ENCODE peak calls at places on chromosomes 4 and X, in seven cellular contexts. One of them, this sample, is unnamed.
A peak's percentile ranks its signal among the peaks of the same experiment; 100 is the strongest.

GRCh38 chrX:149275836-149276235 is 229.3 kb downstream of the IDS start:
- DNase-seq in T-helper 2 cell: no peak
- DNase-seq in activated naive CD4-positive, alpha-beta T cell treated with anti-CD3 and anti-CD28 coated beads, Interleukin-2, amount 50 U/mL, for 16 hours: no peak
- DNase-seq in stimulated activated CD4-positive, alpha-beta T cell treated with anti-CD3 and anti-CD28 coated beads, Interleukin-1b, Interleukin-23, amount 100 ng/mL, for 4 hours: no peak
- DNase-seq in mucosa of gallbladder: no peak
- DNase-seq in left ventricle myocardium superior: no peak
- DNase-seq in activated T-cell treated with anti-CD3 and anti-CD28 coated beads, Interleukin-2, amount 50 U/mL, for 72 hours: no peak
- DNase-seq in this sample: no peak

GRCh38 chr4:174120446-174121142 is 162.9 kb downstream of the FBXO8 start:
- DNase-seq in stimulated activated CD4-positive, alpha-beta T cell treated with anti-CD3 and anti-CD28 coated beads, Interleukin-1b, Interleukin-23, amount 100 ng/mL, for 4 hours: no peak
- DNase-seq in activated naive CD4-positive, alpha-beta T cell treated with anti-CD3 and anti-CD28 coated beads, Interleukin-2, amount 50 U/mL, for 16 hours: no peak
- DNase-seq in T-helper 2 cell: no peak
- DNase-seq in mucosa of gallbladder: peak; percentile 52
- DNase-seq in activated T-cell treated with anti-CD3 and anti-CD28 coated beads, Interleukin-2, amount 50 U/mL, for 72 hours: peak; percentile 12
- DNase-seq in left ventricle myocardium superior: peak; percentile 78
- DNase-seq in this sample: peak; percentile 7

GRCh38 chr4:110087116-110087708 is 111.2 kb downstream of the ELOVL6 start:
- DNase-seq in left ventricle myocardium superior: no peak
- DNase-seq in T-helper 2 cell: no peak
- DNase-seq in activated T-cell treated with anti-CD3 and anti-CD28 coated beads, Interleukin-2, amount 50 U/mL, for 72 hours: no peak
- DNase-seq in mucosa of gallbladder: no peak
- DNase-seq in activated naive CD4-positive, alpha-beta T cell treated with anti-CD3 and anti-CD28 coated beads, Interleukin-2, amount 50 U/mL, for 16 hours: peak; percentile 14
- DNase-seq in stimulated activated CD4-positive, alpha-beta T cell treated with anti-CD3 and anti-CD28 coated beads, Interleukin-1b, Interleukin-23, amount 100 ng/mL, for 4 hours: no peak
- DNase-seq in this sample: no peak

GRCh38 chr4:137307806-137308205 is 224.5 kb downstream of the PCDH18 start:
- DNase-seq in activated T-cell treated with anti-CD3 and anti-CD28 coated beads, Interleukin-2, amount 50 U/mL, for 72 hours: no peak
- DNase-seq in stimulated activated CD4-positive, alpha-beta T cell treated with anti-CD3 and anti-CD28 coated beads, Interleukin-1b, Interleukin-23, amount 100 ng/mL, for 4 hours: no peak
- DNase-seq in T-helper 2 cell: no peak
- DNase-seq in activated naive CD4-positive, alpha-beta T cell treated with anti-CD3 and anti-CD28 coated beads, Interleukin-2, amount 50 U/mL, for 16 hours: no peak
- DNase-seq in mucosa of gallbladder: no peak
- DNase-seq in left ventricle myocardium superior: no peak
- DNase-seq in this sample: no peak

GRCh38 chr4:166019441-166019840 is 146.4 kb downstream of the TLL1 start:
- DNase-seq in mucosa of gallbladder: no peak
- DNase-seq in activated naive CD4-positive, alpha-beta T cell treated with anti-CD3 and anti-CD28 coated beads, Interleukin-2, amount 50 U/mL, for 16 hours: no peak
- DNase-seq in activated T-cell treated with anti-CD3 and anti-CD28 coated beads, Interleukin-2, amount 50 U/mL, for 72 hours: no peak
- DNase-seq in stimulated activated CD4-positive, alpha-beta T cell treated with anti-CD3 and anti-CD28 coated beads, Interleukin-1b, Interleukin-23, amount 100 ng/mL, for 4 hours: no peak
- DNase-seq in left ventricle myocardium superior: no peak
- DNase-seq in T-helper 2 cell: no peak
- DNase-seq in this sample: no peak

GRCh38 chr4:68712207-68712606 is 41.8 kb upstream of the UGT2B15 start:
- DNase-seq in mucosa of gallbladder: no peak
- DNase-seq in activated T-cell treated with anti-CD3 and anti-CD28 coated beads, Interleukin-2, amount 50 U/mL, for 72 hours: no peak
- DNase-seq in T-helper 2 cell: no peak
- DNase-seq in left ventricle myocardium superior: no peak
- DNase-seq in stimulated activated CD4-positive, alpha-beta T cell treated with anti-CD3 and anti-CD28 coated beads, Interleukin-1b, Interleukin-23, amount 100 ng/mL, for 4 hours: no peak
- DNase-seq in activated naive CD4-positive, alpha-beta T cell treated with anti-CD3 and anti-CD28 coated beads, Interleukin-2, amount 50 U/mL, for 16 hours: no peak
- DNase-seq in this sample: no peak

GRCh38 chr4:156901871-156902270 is 69.7 kb downstream of the PDGFC start:
- DNase-seq in T-helper 2 cell: no peak
- DNase-seq in activated naive CD4-positive, alpha-beta T cell treated with anti-CD3 and anti-CD28 coated beads, Interleukin-2, amount 50 U/mL, for 16 hours: no peak
- DNase-seq in activated T-cell treated with anti-CD3 and anti-CD28 coated beads, Interleukin-2, amount 50 U/mL, for 72 hours: no peak
- DNase-seq in left ventricle myocardium superior: no peak
- DNase-seq in stimulated activated CD4-positive, alpha-beta T cell treated with anti-CD3 and anti-CD28 coated beads, Interleukin-1b, Interleukin-23, amount 100 ng/mL, for 4 hours: no peak
- DNase-seq in mucosa of gallbladder: no peak
- DNase-seq in this sample: no peak

GRCh38 chr4:63620271-63620670 is 789.0 kb downstream of the TECRL start:
- DNase-seq in mucosa of gallbladder: no peak
- DNase-seq in stimulated activated CD4-positive, alpha-beta T cell treated with anti-CD3 and anti-CD28 coated beads, Interleukin-1b, Interleukin-23, amount 100 ng/mL, for 4 hours: no peak
- DNase-seq in activated naive CD4-positive, alpha-beta T cell treated with anti-CD3 and anti-CD28 coated beads, Interleukin-2, amount 50 U/mL, for 16 hours: no peak
- DNase-seq in activated T-cell treated with anti-CD3 and anti-CD28 coated beads, Interleukin-2, amount 50 U/mL, for 72 hours: no peak
- DNase-seq in T-helper 2 cell: no peak
- DNase-seq in left ventricle myocardium superior: no peak
- DNase-seq in this sample: no peak

GRCh38 chr4:182873726-182874125 is 43.5 kb downstream of the DCTD start:
- DNase-seq in T-helper 2 cell: no peak
- DNase-seq in left ventricle myocardium superior: no peak
- DNase-seq in activated naive CD4-positive, alpha-beta T cell treated with anti-CD3 and anti-CD28 coated beads, Interleukin-2, amount 50 U/mL, for 16 hours: no peak
- DNase-seq in activated T-cell treated with anti-CD3 and anti-CD28 coated beads, Interleukin-2, amount 50 U/mL, for 72 hours: no peak
- DNase-seq in mucosa of gallbladder: no peak
- DNase-seq in stimulated activated CD4-positive, alpha-beta T cell treated with anti-CD3 and anti-CD28 coated beads, Interleukin-1b, Interleukin-23, amount 100 ng/mL, for 4 hours: no peak
- DNase-seq in this sample: no peak

GRCh38 chr4:169159614-169160013 is 111.1 kb downstream of the SH3RF1 start:
- DNase-seq in activated naive CD4-positive, alpha-beta T cell treated with anti-CD3 and anti-CD28 coated beads, Interleukin-2, amount 50 U/mL, for 16 hours: no peak
- DNase-seq in T-helper 2 cell: no peak
- DNase-seq in stimulated activated CD4-positive, alpha-beta T cell treated with anti-CD3 and anti-CD28 coated beads, Interleukin-1b, Interleukin-23, amount 100 ng/mL, for 4 hours: no peak
- DNase-seq in left ventricle myocardium superior: no peak
- DNase-seq in activated T-cell treated with anti-CD3 and anti-CD28 coated beads, Interleukin-2, amount 50 U/mL, for 72 hours: no peak
- DNase-seq in mucosa of gallbladder: no peak
- DNase-seq in this sample: no peak

GRCh38 chrX:10618911-10619310 is 1.5 kb downstream of the MID1 start:
- DNase-seq in activated T-cell treated with anti-CD3 and anti-CD28 coated beads, Interleukin-2, amount 50 U/mL, for 72 hours: no peak
- DNase-seq in activated naive CD4-positive, alpha-beta T cell treated with anti-CD3 and anti-CD28 coated beads, Interleukin-2, amount 50 U/mL, for 16 hours: no peak
- DNase-seq in T-helper 2 cell: no peak
- DNase-seq in left ventricle myocardium superior: no peak
- DNase-seq in stimulated activated CD4-positive, alpha-beta T cell treated with anti-CD3 and anti-CD28 coated beads, Interleukin-1b, Interleukin-23, amount 100 ng/mL, for 4 hours: no peak
- DNase-seq in mucosa of gallbladder: no peak
- DNase-seq in this sample: no peak

GRCh38 chr4:7196731-7197130 is 4.4 kb downstream of the SORCS2 start:
- DNase-seq in stimulated activated CD4-positive, alpha-beta T cell treated with anti-CD3 and anti-CD28 coated beads, Interleukin-1b, Interleukin-23, amount 100 ng/mL, for 4 hours: no peak
- DNase-seq in activated T-cell treated with anti-CD3 and anti-CD28 coated beads, Interleukin-2, amount 50 U/mL, for 72 hours: no peak
- DNase-seq in left ventricle myocardium superior: no peak
- DNase-seq in activated naive CD4-positive, alpha-beta T cell treated with anti-CD3 and anti-CD28 coated beads, Interleukin-2, amount 50 U/mL, for 16 hours: no peak
- DNase-seq in mucosa of gallbladder: no peak
- DNase-seq in T-helper 2 cell: no peak
- DNase-seq in this sample: no peak

GRCh38 chr4:68077301-68077700 is 52.4 kb downstream of the TMPRSS11F start:
- DNase-seq in stimulated activated CD4-positive, alpha-beta T cell treated with anti-CD3 and anti-CD28 coated beads, Interleukin-1b, Interleukin-23, amount 100 ng/mL, for 4 hours: no peak
- DNase-seq in T-helper 2 cell: no peak
- DNase-seq in activated T-cell treated with anti-CD3 and anti-CD28 coated beads, Interleukin-2, amount 50 U/mL, for 72 hours: no peak
- DNase-seq in activated naive CD4-positive, alpha-beta T cell treated with anti-CD3 and anti-CD28 coated beads, Interleukin-2, amount 50 U/mL, for 16 hours: no peak
- DNase-seq in left ventricle myocardium superior: no peak
- DNase-seq in mucosa of gallbladder: no peak
- DNase-seq in this sample: no peak

GRCh38 chr4:142547974-142548373 is 298.1 kb downstream of the INPP4B start:
- DNase-seq in activated T-cell treated with anti-CD3 and anti-CD28 coated beads, Interleukin-2, amount 50 U/mL, for 72 hours: no peak
- DNase-seq in T-helper 2 cell: no peak
- DNase-seq in activated naive CD4-positive, alpha-beta T cell treated with anti-CD3 and anti-CD28 coated beads, Interleukin-2, amount 50 U/mL, for 16 hours: no peak
- DNase-seq in stimulated activated CD4-positive, alpha-beta T cell treated with anti-CD3 and anti-CD28 coated beads, Interleukin-1b, Interleukin-23, amount 100 ng/mL, for 4 hours: no peak
- DNase-seq in mucosa of gallbladder: no peak
- DNase-seq in left ventricle myocardium superior: no peak
- DNase-seq in this sample: no peak

GRCh38 chr4:1249731-1250526 is 999 bp upstream of the CTBP1 start:
- DNase-seq in activated naive CD4-positive, alpha-beta T cell treated with anti-CD3 and anti-CD28 coated beads, Interleukin-2, amount 50 U/mL, for 16 hours: peak; percentile 56
- DNase-seq in T-helper 2 cell: peak; percentile 52
- DNase-seq in activated T-cell treated with anti-CD3 and anti-CD28 coated beads, Interleukin-2, amount 50 U/mL, for 72 hours: peak; percentile 61
- DNase-seq in mucosa of gallbladder: no peak
- DNase-seq in left ventricle myocardium superior: peak; percentile 59
- DNase-seq in stimulated activated CD4-positive, alpha-beta T cell treated with anti-CD3 and anti-CD28 coated beads, Interleukin-1b, Interleukin-23, amount 100 ng/mL, for 4 hours: peak; percentile 33
- DNase-seq in this sample: no peak

GRCh38 chr4:120198411-120198810 is 131.8 kb upstream of the MAD2L1 start:
- DNase-seq in stimulated activated CD4-positive, alpha-beta T cell treated with anti-CD3 and anti-CD28 coated beads, Interleukin-1b, Interleukin-23, amount 100 ng/mL, for 4 hours: no peak
- DNase-seq in activated naive CD4-positive, alpha-beta T cell treated with anti-CD3 and anti-CD28 coated beads, Interleukin-2, amount 50 U/mL, for 16 hours: no peak
- DNase-seq in left ventricle myocardium superior: no peak
- DNase-seq in T-helper 2 cell: no peak
- DNase-seq in activated T-cell treated with anti-CD3 and anti-CD28 coated beads, Interleukin-2, amount 50 U/mL, for 72 hours: no peak
- DNase-seq in mucosa of gallbladder: no peak
- DNase-seq in this sample: no peak

GRCh38 chr4:104128850-104129213 is 365.9 kb downstream of the CXXC4 start:
- DNase-seq in activated T-cell treated with anti-CD3 and anti-CD28 coated beads, Interleukin-2, amount 50 U/mL, for 72 hours: no peak
- DNase-seq in mucosa of gallbladder: no peak
- DNase-seq in activated naive CD4-positive, alpha-beta T cell treated with anti-CD3 and anti-CD28 coated beads, Interleukin-2, amount 50 U/mL, for 16 hours: no peak
- DNase-seq in left ventricle myocardium superior: no peak
- DNase-seq in stimulated activated CD4-positive, alpha-beta T cell treated with anti-CD3 and anti-CD28 coated beads, Interleukin-1b, Interleukin-23, amount 100 ng/mL, for 4 hours: no peak
- DNase-seq in T-helper 2 cell: no peak
- DNase-seq in this sample: no peak

GRCh38 chrX:50615570-50616158 is 145.0 kb upstream of the DGKK start:
- DNase-seq in mucosa of gallbladder: no peak
- DNase-seq in left ventricle myocardium superior: no peak
- DNase-seq in activated T-cell treated with anti-CD3 and anti-CD28 coated beads, Interleukin-2, amount 50 U/mL, for 72 hours: no peak
- DNase-seq in T-helper 2 cell: no peak
- DNase-seq in activated naive CD4-positive, alpha-beta T cell treated with anti-CD3 and anti-CD28 coated beads, Interleukin-2, amount 50 U/mL, for 16 hours: no peak
- DNase-seq in stimulated activated CD4-positive, alpha-beta T cell treated with anti-CD3 and anti-CD28 coated beads, Interleukin-1b, Interleukin-23, amount 100 ng/mL, for 4 hours: no peak
- DNase-seq in this sample: no peak

GRCh38 chrX:2500681-2501151 is at the start of the genes DHRSX and ZBED1:
- DNase-seq in activated naive CD4-positive, alpha-beta T cell treated with anti-CD3 and anti-CD28 coated beads, Interleukin-2, amount 50 U/mL, for 16 hours: peak; percentile 58
- DNase-seq in mucosa of gallbladder: no peak
- DNase-seq in activated T-cell treated with anti-CD3 and anti-CD28 coated beads, Interleukin-2, amount 50 U/mL, for 72 hours: peak; percentile 60
- DNase-seq in T-helper 2 cell: peak; percentile 19
- DNase-seq in stimulated activated CD4-positive, alpha-beta T cell treated with anti-CD3 and anti-CD28 coated beads, Interleukin-1b, Interleukin-23, amount 100 ng/mL, for 4 hours: peak; percentile 20
- DNase-seq in left ventricle myocardium superior: peak; percentile 75
- DNase-seq in this sample: no peak

GRCh38 chr4:78242071-78242470 is 184.9 kb downstream of the FRAS1 start:
- DNase-seq in activated naive CD4-positive, alpha-beta T cell treated with anti-CD3 and anti-CD28 coated beads, Interleukin-2, amount 50 U/mL, for 16 hours: no peak
- DNase-seq in T-helper 2 cell: no peak
- DNase-seq in mucosa of gallbladder: no peak
- DNase-seq in activated T-cell treated with anti-CD3 and anti-CD28 coated beads, Interleukin-2, amount 50 U/mL, for 72 hours: no peak
- DNase-seq in left ventricle myocardium superior: no peak
- DNase-seq in stimulated activated CD4-positive, alpha-beta T cell treated with anti-CD3 and anti-CD28 coated beads, Interleukin-1b, Interleukin-23, amount 100 ng/mL, for 4 hours: no peak
- DNase-seq in this sample: no peak

GRCh38 chr4:182192511-182193181 is 50.6 kb upstream of the TENM3 start:
- DNase-seq in stimulated activated CD4-positive, alpha-beta T cell treated with anti-CD3 and anti-CD28 coated beads, Interleukin-1b, Interleukin-23, amount 100 ng/mL, for 4 hours: no peak
- DNase-seq in mucosa of gallbladder: no peak
- DNase-seq in activated naive CD4-positive, alpha-beta T cell treated with anti-CD3 and anti-CD28 coated beads, Interleukin-2, amount 50 U/mL, for 16 hours: no peak
- DNase-seq in activated T-cell treated with anti-CD3 and anti-CD28 coated beads, Interleukin-2, amount 50 U/mL, for 72 hours: no peak
- DNase-seq in T-helper 2 cell: no peak
- DNase-seq in left ventricle myocardium superior: no peak
- DNase-seq in this sample: no peak

GRCh38 chr4:125734504-125734903 is 419.7 kb downstream of the FAT4 start:
- DNase-seq in activated T-cell treated with anti-CD3 and anti-CD28 coated beads, Interleukin-2, amount 50 U/mL, for 72 hours: no peak
- DNase-seq in T-helper 2 cell: no peak
- DNase-seq in activated naive CD4-positive, alpha-beta T cell treated with anti-CD3 and anti-CD28 coated beads, Interleukin-2, amount 50 U/mL, for 16 hours: no peak
- DNase-seq in stimulated activated CD4-positive, alpha-beta T cell treated with anti-CD3 and anti-CD28 coated beads, Interleukin-1b, Interleukin-23, amount 100 ng/mL, for 4 hours: no peak
- DNase-seq in left ventricle myocardium superior: no peak
- DNase-seq in mucosa of gallbladder: no peak
- DNase-seq in this sample: no peak

GRCh38 chr4:168516841-168517240 is 20.0 kb downstream of the PALLD start:
- DNase-seq in activated naive CD4-positive, alpha-beta T cell treated with anti-CD3 and anti-CD28 coated beads, Interleukin-2, amount 50 U/mL, for 16 hours: no peak
- DNase-seq in left ventricle myocardium superior: peak; percentile 46
- DNase-seq in T-helper 2 cell: no peak
- DNase-seq in mucosa of gallbladder: no peak
- DNase-seq in stimulated activated CD4-positive, alpha-beta T cell treated with anti-CD3 and anti-CD28 coated beads, Interleukin-1b, Interleukin-23, amount 100 ng/mL, for 4 hours: no peak
- DNase-seq in activated T-cell treated with anti-CD3 and anti-CD28 coated beads, Interleukin-2, amount 50 U/mL, for 72 hours: no peak
- DNase-seq in this sample: no peak

GRCh38 chr4:113232194-113232593 is 182.7 kb downstream of the ANK2 start:
- DNase-seq in activated T-cell treated with anti-CD3 and anti-CD28 coated beads, Interleukin-2, amount 50 U/mL, for 72 hours: no peak
- DNase-seq in stimulated activated CD4-positive, alpha-beta T cell treated with anti-CD3 and anti-CD28 coated beads, Interleukin-1b, Interleukin-23, amount 100 ng/mL, for 4 hours: no peak
- DNase-seq in activated naive CD4-positive, alpha-beta T cell treated with anti-CD3 and anti-CD28 coated beads, Interleukin-2, amount 50 U/mL, for 16 hours: no peak
- DNase-seq in T-helper 2 cell: no peak
- DNase-seq in left ventricle myocardium superior: no peak
- DNase-seq in mucosa of gallbladder: no peak
- DNase-seq in this sample: no peak

GRCh38 chrX:72107320-72107719 is 24.4 kb downstream of the RTL5 start:
- DNase-seq in activated naive CD4-positive, alpha-beta T cell treated with anti-CD3 and anti-CD28 coated beads, Interleukin-2, amount 50 U/mL, for 16 hours: no peak
- DNase-seq in T-helper 2 cell: no peak
- DNase-seq in activated T-cell treated with anti-CD3 and anti-CD28 coated beads, Interleukin-2, amount 50 U/mL, for 72 hours: no peak
- DNase-seq in stimulated activated CD4-positive, alpha-beta T cell treated with anti-CD3 and anti-CD28 coated beads, Interleukin-1b, Interleukin-23, amount 100 ng/mL, for 4 hours: no peak
- DNase-seq in mucosa of gallbladder: no peak
- DNase-seq in left ventricle myocardium superior: no peak
- DNase-seq in this sample: peak; percentile 26

GRCh38 chrX:13219990-13220764 is 99.7 kb downstream of the ATXN3L start:
- DNase-seq in stimulated activated CD4-positive, alpha-beta T cell treated with anti-CD3 and anti-CD28 coated beads, Interleukin-1b, Interleukin-23, amount 100 ng/mL, for 4 hours: no peak
- DNase-seq in activated T-cell treated with anti-CD3 and anti-CD28 coated beads, Interleukin-2, amount 50 U/mL, for 72 hours: no peak
- DNase-seq in mucosa of gallbladder: no peak
- DNase-seq in activated naive CD4-positive, alpha-beta T cell treated with anti-CD3 and anti-CD28 coated beads, Interleukin-2, amount 50 U/mL, for 16 hours: no peak
- DNase-seq in T-helper 2 cell: no peak
- DNase-seq in left ventricle myocardium superior: no peak
- DNase-seq in this sample: no peak

GRCh38 chr4:88159137-88159725 is 792 bp upstream of the ABCG2 start:
- DNase-seq in mucosa of gallbladder: peak; percentile 12
- DNase-seq in stimulated activated CD4-positive, alpha-beta T cell treated with anti-CD3 and anti-CD28 coated beads, Interleukin-1b, Interleukin-23, amount 100 ng/mL, for 4 hours: no peak
- DNase-seq in activated naive CD4-positive, alpha-beta T cell treated with anti-CD3 and anti-CD28 coated beads, Interleukin-2, amount 50 U/mL, for 16 hours: no peak
- DNase-seq in activated T-cell treated with anti-CD3 and anti-CD28 coated beads, Interleukin-2, amount 50 U/mL, for 72 hours: no peak
- DNase-seq in left ventricle myocardium superior: no peak
- DNase-seq in T-helper 2 cell: no peak
- DNase-seq in this sample: no peak

GRCh38 chr4:7679431-7679830 is 244.7 kb upstream of the PSAPL1 start:
- DNase-seq in mucosa of gallbladder: no peak
- DNase-seq in T-helper 2 cell: no peak
- DNase-seq in activated T-cell treated with anti-CD3 and anti-CD28 coated beads, Interleukin-2, amount 50 U/mL, for 72 hours: no peak
- DNase-seq in activated naive CD4-positive, alpha-beta T cell treated with anti-CD3 and anti-CD28 coated beads, Interleukin-2, amount 50 U/mL, for 16 hours: no peak
- DNase-seq in stimulated activated CD4-positive, alpha-beta T cell treated with anti-CD3 and anti-CD28 coated beads, Interleukin-1b, Interleukin-23, amount 100 ng/mL, for 4 hours: no peak
- DNase-seq in left ventricle myocardium superior: peak; percentile 46
- DNase-seq in this sample: no peak

GRCh38 chr4:182827981-182828677 is 89.1 kb downstream of the DCTD start:
- DNase-seq in activated T-cell treated with anti-CD3 and anti-CD28 coated beads, Interleukin-2, amount 50 U/mL, for 72 hours: no peak
- DNase-seq in stimulated activated CD4-positive, alpha-beta T cell treated with anti-CD3 and anti-CD28 coated beads, Interleukin-1b, Interleukin-23, amount 100 ng/mL, for 4 hours: no peak
- DNase-seq in left ventricle myocardium superior: no peak
- DNase-seq in T-helper 2 cell: no peak
- DNase-seq in mucosa of gallbladder: no peak
- DNase-seq in activated naive CD4-positive, alpha-beta T cell treated with anti-CD3 and anti-CD28 coated beads, Interleukin-2, amount 50 U/mL, for 16 hours: no peak
- DNase-seq in this sample: no peak

GRCh38 chr4:36325916-36326315 is 44.5 kb downstream of the DTHD1 start:
- DNase-seq in left ventricle myocardium superior: no peak
- DNase-seq in activated naive CD4-positive, alpha-beta T cell treated with anti-CD3 and anti-CD28 coated beads, Interleukin-2, amount 50 U/mL, for 16 hours: no peak
- DNase-seq in activated T-cell treated with anti-CD3 and anti-CD28 coated beads, Interleukin-2, amount 50 U/mL, for 72 hours: no peak
- DNase-seq in T-helper 2 cell: no peak
- DNase-seq in mucosa of gallbladder: no peak
- DNase-seq in stimulated activated CD4-positive, alpha-beta T cell treated with anti-CD3 and anti-CD28 coated beads, Interleukin-1b, Interleukin-23, amount 100 ng/mL, for 4 hours: no peak
- DNase-seq in this sample: no peak

This sample was measured in CD4-positive, alpha-beta memory T cell.